ENCODE peak calls at places on chromosomes 4 and X, in ten cellular contexts. L, Y, J, A, B, W, S, T, Q and U are unnamed samples.

GRCh38 chr4:2536193-2537010 is at the start of gene FAM193A:
- DNase-seq in L (peak), Y (peak), J (peak), A (peak), B (peak), W (peak), S (peak), T (peak), Q (peak), U (peak)

GRCh38 chr4:137106287-137106686 is 426.0 kb downstream of the PCDH18 start:
- DNase-seq in L (no peak), Y (peak), J (no peak), A (no peak), B (peak), W (no peak), S (no peak), T (no peak), Q (no peak), U (no peak)

GRCh38 chr4:85491527-85491926 is 16.6 kb downstream of the ARHGAP24 start:
- DNase-seq in L (no peak), Y (no peak), J (no peak), A (no peak), B (no peak), W (peak), S (no peak), T (peak), Q (no peak), U (no peak)

GRCh38 chr4:82823062-82823461 is 24.5 kb upstream of the SCD5 start:
- DNase-seq in L (no peak), Y (no peak), J (no peak), A (no peak), B (no peak), W (no peak), S (no peak), T (no peak), Q (no peak), U (no peak)

GRCh38 chrX:139890991-139891700 is 41.7 kb downstream of the ATP11C start:
- DNase-seq in L (no peak), Y (peak), J (no peak), A (no peak), B (peak), W (no peak), S (peak), T (no peak), Q (no peak), U (no peak)

GRCh38 chrX:153622661-153623309 is 23.8 kb upstream of the CCNQ start:
- DNase-seq in L (no peak), Y (no peak), J (no peak), A (no peak), B (no peak), W (no peak), S (no peak), T (no peak), Q (no peak), U (no peak)

GRCh38 chr4:142077048-142077447 is 440.7 kb downstream of the IL15 start:
- DNase-seq in L (no peak), Y (no peak), J (no peak), A (no peak), B (no peak), W (no peak), S (no peak), T (no peak), Q (no peak), U (no peak)

GRCh38 chrX:16930392-16930791 is 16.1 kb upstream of the REPS2 start:
- DNase-seq in L (no peak), Y (no peak), J (no peak), A (no peak), B (peak), W (no peak), S (no peak), T (no peak), Q (no peak), U (no peak)

GRCh38 chrX:55357236-55357635 is 92.5 kb upstream of the PAGE3 start:
- DNase-seq in L (no peak), Y (no peak), J (no peak), A (no peak), B (no peak), W (no peak), S (no peak), T (no peak), Q (no peak), U (no peak)

GRCh38 chrX:130171446-130172126 is at the start of gene RAB33A:
- DNase-seq in L (peak), Y (peak), J (no peak), A (peak), B (peak), W (peak), S (no peak), T (peak), Q (no peak), U (no peak)

GRCh38 chr4:102552781-102553180 is 51.6 kb downstream of the NFKB1 start:
- DNase-seq in L (no peak), Y (peak), J (no peak), A (no peak), B (peak), W (no peak), S (no peak), T (peak), Q (no peak), U (no peak)

GRCh38 chrX:15854080-15854655 is 445 bp downstream of the AP1S2 start:
- DNase-seq in L (peak), Y (peak), J (peak), A (peak), B (no peak), W (peak), S (peak), T (peak), Q (peak), U (peak)

GRCh38 chr4:37244583-37245390 is at the start of gene NWD2:
- DNase-seq in L (peak), Y (no peak), J (no peak), A (peak), B (peak), W (peak), S (no peak), T (peak), Q (peak), U (no peak)

GRCh38 chr4:7649741-7650531 is 215.2 kb upstream of the PSAPL1 start:
- DNase-seq in L (no peak), Y (peak), J (no peak), A (no peak), B (peak), W (no peak), S (no peak), T (peak), Q (no peak), U (peak)

GRCh38 chrX:13901354-13901753 is 84.5 kb upstream of the GPM6B start:
- DNase-seq in L (no peak), Y (no peak), J (no peak), A (no peak), B (no peak), W (no peak), S (no peak), T (no peak), Q (no peak), U (no peak)

GRCh38 chr4:158189409-158189808 is 16.6 kb upstream of the GASK1B start:
- DNase-seq in L (no peak), Y (no peak), J (no peak), A (no peak), B (no peak), W (no peak), S (no peak), T (no peak), Q (no peak), U (no peak)

GRCh38 chr4:149896428-149896827 is 80.8 kb upstream of the IQCM start:
- DNase-seq in L (peak), Y (peak), J (no peak), A (peak), B (peak), W (no peak), S (no peak), T (no peak), Q (no peak), U (no peak)

GRCh38 chr4:24800273-24800880 is 5.0 kb downstream of the SOD3 start:
- DNase-seq in L (no peak), Y (no peak), J (no peak), A (no peak), B (no peak), W (no peak), S (no peak), T (no peak), Q (no peak), U (no peak)

GRCh38 chr4:122163767-122164166 is 11.6 kb downstream of the BLTP1 start:
- DNase-seq in L (no peak), Y (no peak), J (no peak), A (no peak), B (no peak), W (no peak), S (no peak), T (no peak), Q (no peak), U (no peak)

GRCh38 chrX:56564182-56564885 is 907 bp downstream of the UBQLN2 start:
- DNase-seq in L (no peak), Y (peak), J (peak), A (peak), B (peak), W (no peak), S (no peak), T (peak), Q (no peak), U (no peak)

GRCh38 chr4:1112174-1112820 is 1.1 kb downstream of the RNF212 start:
- DNase-seq in L (no peak), Y (no peak), J (no peak), A (no peak), B (no peak), W (no peak), S (no peak), T (no peak), Q (no peak), U (no peak)

GRCh38 chrX:91257388-91257787 is 177.3 kb upstream of the PABPC5 start:
- DNase-seq in L (no peak), Y (no peak), J (no peak), A (no peak), B (no peak), W (no peak), S (no peak), T (no peak), Q (no peak), U (no peak)

GRCh38 chr4:185278716-185279115 is 69.3 kb downstream of the SNX25 start:
- DNase-seq in L (no peak), Y (peak), J (no peak), A (no peak), B (no peak), W (no peak), S (no peak), T (no peak), Q (no peak), U (no peak)

GRCh38 chr4:182973421-182974340 is 56.5 kb upstream of the DCTD start:
- DNase-seq in L (no peak), Y (peak), J (no peak), A (no peak), B (peak), W (no peak), S (no peak), T (no peak), Q (no peak), U (no peak)

GRCh38 chrX:68918202-68918601 is 89.4 kb downstream of the EFNB1 start:
- DNase-seq in L (no peak), Y (no peak), J (no peak), A (no peak), B (no peak), W (peak), S (no peak), T (no peak), Q (no peak), U (no peak)

GRCh38 chrX:108036298-108036973 is 8.4 kb upstream of the VSIG1 start:
- DNase-seq in L (no peak), Y (peak), J (no peak), A (peak), B (peak), W (no peak), S (peak), T (no peak), Q (no peak), U (no peak)

GRCh38 chr4:173332963-173333657 is 1.0 kb downstream of the HMGB2 start:
- DNase-seq in L (no peak), Y (no peak), J (no peak), A (peak), B (no peak), W (no peak), S (no peak), T (no peak), Q (no peak), U (no peak)

GRCh38 chrX:20244936-20245335 is 21.8 kb downstream of the RPS6KA3 start:
- DNase-seq in L (no peak), Y (peak), J (no peak), A (no peak), B (peak), W (no peak), S (no peak), T (no peak), Q (no peak), U (no peak)

GRCh38 chrX:151704023-151704663 is 8.9 kb downstream of the PRRG3 start:
- DNase-seq in L (no peak), Y (peak), J (no peak), A (no peak), B (no peak), W (no peak), S (no peak), T (no peak), Q (no peak), U (no peak)

GRCh38 chrX:109943092-109943739 is 59.7 kb upstream of the TMEM164 start:
- DNase-seq in L (no peak), Y (no peak), J (no peak), A (no peak), B (no peak), W (no peak), S (peak), T (no peak), Q (no peak), U (no peak)

GRCh38 chr4:128782076-128782715 is 27.3 kb upstream of the JADE1 start:
- DNase-seq in L (no peak), Y (peak), J (peak), A (no peak), B (no peak), W (peak), S (no peak), T (peak), Q (no peak), U (no peak)

GRCh38 chr4:183919173-183919572 is 14.1 kb downstream of the STOX2 start:
- DNase-seq in L (no peak), Y (no peak), J (no peak), A (no peak), B (no peak), W (peak), S (no peak), T (no peak), Q (no peak), U (no peak)

GRCh38 chrX:138191998-138192397 is 519.5 kb downstream of the FGF13 start:
- DNase-seq in L (peak), Y (peak), J (no peak), A (peak), B (peak), W (peak), S (peak), T (peak), Q (no peak), U (no peak)

GRCh38 chr4:183098080-183098722 is 856 bp upstream of the WWC2 start:
- DNase-seq in L (peak), Y (peak), J (no peak), A (peak), B (peak), W (peak), S (peak), T (peak), Q (peak), U (peak)

GRCh38 chrX:155768036-155768769 is 112.9 kb upstream of the VAMP7 start:
- DNase-seq in L (no peak), Y (peak), J (no peak), A (no peak), B (peak), W (no peak), S (no peak), T (no peak), Q (no peak), U (peak)

DNA sequence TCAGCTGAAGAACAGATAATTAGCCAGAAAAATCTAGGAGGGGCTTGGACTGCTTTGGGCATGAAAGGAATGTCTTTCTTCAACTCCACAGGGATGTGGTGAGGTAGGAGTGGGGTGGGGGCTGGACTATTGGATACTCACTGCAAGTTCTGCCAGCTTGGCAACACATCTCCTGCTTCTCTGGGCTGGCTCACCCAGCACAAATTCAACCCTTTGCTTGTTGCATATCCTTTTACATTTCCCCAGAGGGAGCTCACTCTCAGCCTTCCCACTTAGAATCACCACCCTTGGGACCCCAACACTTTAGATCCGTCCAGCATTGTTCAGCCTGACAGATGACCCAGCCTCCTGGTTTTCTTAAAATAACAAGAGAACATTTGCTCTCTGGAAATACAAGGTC is 120.6 kb downstream of the KDR start:
- DNase-seq in L (no peak), Y (peak), J (peak), A (no peak), B (peak), W (no peak), S (no peak), T (no peak), Q (no peak), U (no peak)
- TF ChIP-seq CTCF in L (no peak), Y (peak), J (no peak), A (no peak), B (peak), W (no peak), S (no peak), T (no peak), Q (no peak), U (no peak)

GRCh38 chr4:116229420-116229819 is 856.0 kb downstream of the TRAM1L1 start:
- DNase-seq in L (no peak), Y (no peak), J (no peak), A (no peak), B (no peak), W (no peak), S (no peak), T (no peak), Q (no peak), U (no peak)
- TF ChIP-seq CTCF in L (no peak), Y (no peak), J (no peak), A (no peak), B (no peak), W (no peak), S (no peak), T (no peak), Q (no peak), U (no peak)

DNA sequence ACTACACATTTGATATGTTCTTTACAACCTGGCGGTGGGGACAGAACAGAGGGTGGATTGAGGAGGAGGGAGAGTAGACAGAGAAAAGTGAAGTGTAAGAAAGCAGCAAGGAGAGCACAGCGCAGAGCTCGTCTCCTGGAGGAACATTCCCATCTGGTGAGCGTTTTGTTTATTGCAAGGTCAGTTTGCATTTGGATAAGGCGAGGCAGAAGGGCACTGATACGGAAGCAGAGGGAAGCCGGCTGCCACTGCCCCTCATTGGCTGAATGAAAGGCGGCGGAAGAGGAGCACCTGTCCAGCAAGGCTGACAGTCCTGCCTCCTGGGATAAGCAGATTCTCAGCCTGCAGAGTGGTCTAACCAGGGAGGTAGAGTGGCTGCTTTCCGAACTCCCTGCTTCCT is 83.2 kb downstream of the GPR143 start:
- DNase-seq in L (no peak), Y (peak), J (no peak), A (no peak), B (peak), W (no peak), S (no peak), T (no peak), Q (no peak), U (no peak)
- TF ChIP-seq CTCF in L (no peak), Y (peak), J (no peak), A (no peak), B (peak), W (peak), S (no peak), T (no peak), Q (no peak), U (no peak)

DNA sequence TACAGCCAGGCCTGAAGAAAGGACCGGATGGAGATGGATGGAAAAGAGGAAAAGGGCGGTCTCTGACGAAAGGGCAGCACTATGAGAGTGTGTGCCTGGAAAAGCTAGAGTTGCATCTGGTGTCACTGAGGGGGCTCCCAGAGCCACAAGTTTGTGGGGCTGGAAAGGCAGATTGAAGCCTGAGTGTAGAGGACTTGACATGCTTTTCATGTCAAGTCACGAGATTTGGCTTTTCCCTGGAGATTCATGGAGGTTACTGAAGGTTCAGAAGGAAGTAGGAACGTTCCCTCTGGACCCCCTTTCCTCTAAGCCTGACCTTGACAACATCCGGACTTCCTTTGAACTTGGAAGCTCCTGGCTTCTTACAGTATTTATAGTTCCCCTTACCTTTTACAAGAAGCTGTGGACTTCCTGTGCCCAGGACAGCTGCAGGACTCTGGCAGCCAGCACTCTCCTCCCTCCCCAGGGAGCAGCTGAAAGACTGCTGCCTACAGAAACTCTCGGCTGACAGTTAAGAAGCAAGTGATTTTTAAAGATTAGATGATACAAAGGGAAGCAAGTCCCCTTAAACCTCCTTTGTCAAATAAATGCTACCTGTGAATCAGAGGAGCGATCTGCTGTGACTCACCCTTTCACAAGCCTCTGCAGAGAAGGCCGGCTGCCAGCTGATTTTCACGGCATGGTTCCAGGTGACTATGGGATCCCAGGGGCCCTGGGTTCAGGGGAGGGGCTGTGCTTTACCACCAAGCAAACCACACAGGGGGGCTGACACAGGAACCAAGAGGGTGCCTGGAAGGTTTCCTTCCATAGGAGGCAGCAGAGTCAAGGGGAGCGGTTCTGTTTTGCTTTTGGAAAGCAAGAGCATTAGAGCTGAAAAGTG is 72.9 kb upstream of the STIM2 start:
- DNase-seq in L (no peak), Y (peak), J (no peak), A (peak), B (peak), W (peak), S (peak), T (peak), Q (no peak), U (no peak)
- TF ChIP-seq CTCF in L (no peak), Y (peak), J (no peak), A (no peak), B (peak), W (peak), S (peak), T (peak), Q (no peak), U (peak)